ENCODE peak calls at places on chromosomes 13 and 19, in five cellular contexts. Y is kidney epithelial cell, C is aorta, V is HFFc6, L is iPS-NIHi11. M is an unnamed sample.

GRCh38 chr19:7697721-7698287 is 4.1 kb downstream of the FCER2 start:
- DNase-seq in L (no peak), V (no peak), C (no peak), Y (no peak), M (no peak)

GRCh38 chr13:19663416-19663979 is 30.0 kb downstream of the MPHOSPH8 start:
- DNase-seq in Y (no peak), L (no peak), C (no peak), V (no peak), M (no peak)

GRCh38 chr13:101514100-101514499 is 61.6 kb downstream of the ITGBL1 start:
- DNase-seq in L (no peak), Y (no peak), C (no peak), V (no peak), M (no peak)

GRCh38 chr13:26061947-26062346 is 10.1 kb upstream of the SHISA2 start:
- DNase-seq in Y (peak), L (no peak), C (no peak), V (peak), M (peak)

GRCh38 chr13:42561752-42562467 is 12.0 kb upstream of the TNFSF11 start:
- DNase-seq in L (no peak), C (no peak), V (no peak), Y (no peak), M (no peak)

GRCh38 chr13:112643759-112644459 is 45.9 kb upstream of the ATP11A start:
- DNase-seq in V (no peak), L (no peak), Y (no peak), C (no peak), M (no peak)

GRCh38 chr13:100689191-100689590 is 14.6 kb upstream of the TMTC4 start:
- DNase-seq in Y (no peak), C (no peak), L (no peak), V (no peak), M (no peak)

GRCh38 chr13:37905736-37906135 is 36.2 kb upstream of the TRPC4 start:
- DNase-seq in C (no peak), Y (no peak), V (no peak), L (no peak), M (no peak)

GRCh38 chr19:44816301-44816700 is 7.4 kb downstream of the BCAM start:
- DNase-seq in V (no peak), Y (no peak), L (no peak), C (no peak), M (no peak)

GRCh38 chr13:62997696-62998095 is 1582.0 kb upstream of the PCDH20 start:
- DNase-seq in L (no peak), V (no peak), C (no peak), Y (no peak), M (no peak)

GRCh38 chr13:33797622-33798021 is 20.3 kb upstream of the RFC3 start:
- DNase-seq in L (no peak), V (no peak), Y (no peak), C (no peak), M (no peak)

GRCh38 chr19:40513741-40514315 is 47.0 kb downstream of the SPTBN4 start:
- DNase-seq in Y (no peak), V (no peak), L (no peak), C (no peak), M (no peak)

GRCh38 chr19:10517361-10517759 is at the start of gene S1PR5:
- DNase-seq in C (no peak), L (peak), V (no peak), Y (no peak), M (peak)

GRCh38 chr19:41235480-41235879 is 16.5 kb downstream of the AXL start:
- DNase-seq in Y (no peak), L (no peak), C (no peak), V (no peak), M (no peak)

GRCh38 chr13:50236898-50237318 is 221.7 kb downstream of the KCNRG start:
- DNase-seq in Y (no peak), L (no peak), C (no peak), V (no peak), M (no peak)